ENCODE peak calls at places on chromosomes 11 and 22, in five cellular contexts. One of them, this sample, is unnamed.

GRCh38 chr22:47067331-47067890 is 305.0 kb downstream of the TBC1D22A start:
- DNase-seq in esophagus squamous epithelium: no peak
- DNase-seq in heart left ventricle: no peak
- DNase-seq in body of pancreas: peak
- DNase-seq in A549: no peak
- DNase-seq in this sample: no peak

GRCh38 chr11:33622806-33623205 is 77.8 kb downstream of the C11orf91 start:
- DNase-seq in esophagus squamous epithelium: no peak
- DNase-seq in heart left ventricle: no peak
- DNase-seq in body of pancreas: no peak
- DNase-seq in A549: no peak
- DNase-seq in this sample: no peak

GRCh38 chr11:109963101-109963500 is 130.1 kb upstream of the ZC3H12C start:
- DNase-seq in esophagus squamous epithelium: no peak
- DNase-seq in heart left ventricle: no peak
- DNase-seq in body of pancreas: no peak
- DNase-seq in A549: no peak
- DNase-seq in this sample: no peak

GRCh38 chr11:47327949-47328348 is 24.6 kb downstream of the MYBPC3 start:
- DNase-seq in esophagus squamous epithelium: no peak
- DNase-seq in heart left ventricle: no peak
- DNase-seq in body of pancreas: no peak
- DNase-seq in A549: no peak
- DNase-seq in this sample: no peak

GRCh38 chr22:39493759-39494158 is 8.3 kb upstream of the MIEF1 start:
- DNase-seq in esophagus squamous epithelium: no peak
- DNase-seq in heart left ventricle: no peak
- DNase-seq in body of pancreas: no peak
- DNase-seq in A549: no peak
- DNase-seq in this sample: peak

GRCh38 chr11:46066335-46066734 is 54.9 kb downstream of the PHF21A start:
- DNase-seq in esophagus squamous epithelium: no peak
- DNase-seq in heart left ventricle: no peak
- DNase-seq in body of pancreas: no peak
- DNase-seq in A549: no peak
- DNase-seq in this sample: no peak

GRCh38 chr11:77153276-77154185 is 25.5 kb downstream of the MYO7A start:
- DNase-seq in esophagus squamous epithelium: no peak
- DNase-seq in heart left ventricle: no peak
- DNase-seq in body of pancreas: no peak
- DNase-seq in A549: no peak
- DNase-seq in this sample: no peak

GRCh38 chr11:129652828-129653227 is 162.8 kb upstream of the TMEM45B start:
- DNase-seq in esophagus squamous epithelium: no peak
- DNase-seq in heart left ventricle: no peak
- DNase-seq in body of pancreas: no peak
- DNase-seq in A549: no peak
- DNase-seq in this sample: no peak

GRCh38 chr11:134254433-134254832 is 1.1 kb downstream of the ACAD8 start:
- DNase-seq in esophagus squamous epithelium: no peak
- DNase-seq in heart left ventricle: no peak
- DNase-seq in body of pancreas: no peak
- DNase-seq in A549: no peak
- DNase-seq in this sample: no peak

GRCh38 chr22:32618461-32619140 is 144.0 kb downstream of the FBXO7 start:
- DNase-seq in esophagus squamous epithelium: no peak
- DNase-seq in heart left ventricle: no peak
- DNase-seq in body of pancreas: peak
- DNase-seq in A549: no peak
- DNase-seq in this sample: no peak

GRCh38 chr11:34926101-34926830 is 9.8 kb downstream of the PDHX start:
- DNase-seq in esophagus squamous epithelium: no peak
- DNase-seq in heart left ventricle: no peak
- DNase-seq in body of pancreas: no peak
- DNase-seq in A549: no peak
- DNase-seq in this sample: no peak

GRCh38 chr22:44493206-44493605 is 4.8 kb downstream of the RTL6 start:
- DNase-seq in esophagus squamous epithelium: no peak
- DNase-seq in heart left ventricle: no peak
- DNase-seq in body of pancreas: no peak
- DNase-seq in A549: no peak
- DNase-seq in this sample: no peak

GRCh38 chr11:1829039-1829820 is 5.6 kb upstream of the SYT8 start:
- DNase-seq in esophagus squamous epithelium: no peak
- DNase-seq in heart left ventricle: no peak
- DNase-seq in body of pancreas: no peak
- DNase-seq in A549: no peak
- DNase-seq in this sample: peak

GRCh38 chr11:65588199-65589054 is 7.2 kb downstream of the KCNK7 start:
- DNase-seq in esophagus squamous epithelium: no peak
- DNase-seq in heart left ventricle: peak
- DNase-seq in body of pancreas: peak
- DNase-seq in A549: peak
- DNase-seq in this sample: peak

GRCh38 chr11:101129203-101129943 is at the start of gene PGR:
- DNase-seq in esophagus squamous epithelium: no peak
- DNase-seq in heart left ventricle: peak
- DNase-seq in body of pancreas: peak
- DNase-seq in A549: no peak
- DNase-seq in this sample: no peak

GRCh38 chr11:91978747-91979146 is 245.9 kb upstream of the FAT3 start:
- DNase-seq in esophagus squamous epithelium: no peak
- DNase-seq in heart left ventricle: no peak
- DNase-seq in body of pancreas: no peak
- DNase-seq in A549: no peak
- DNase-seq in this sample: no peak

GRCh38 chr22:40751250-40751649 is 67.9 kb downstream of the SLC25A17 start:
- DNase-seq in esophagus squamous epithelium: no peak
- DNase-seq in heart left ventricle: no peak
- DNase-seq in body of pancreas: no peak
- DNase-seq in A549: no peak
- DNase-seq in this sample: no peak

GRCh38 chr22:26584010-26584409 is 5.9 kb downstream of the TPST2 start:
- DNase-seq in esophagus squamous epithelium: no peak
- DNase-seq in heart left ventricle: no peak
- DNase-seq in body of pancreas: no peak
- DNase-seq in A549: no peak
- DNase-seq in this sample: no peak

GRCh38 chr22:46841528-46841927 is 79.1 kb downstream of the TBC1D22A start:
- DNase-seq in esophagus squamous epithelium: no peak
- DNase-seq in heart left ventricle: no peak
- DNase-seq in body of pancreas: no peak
- DNase-seq in A549: no peak
- DNase-seq in this sample: no peak

GRCh38 chr11:30683176-30683575 is 97.0 kb upstream of the MPPED2 start:
- DNase-seq in esophagus squamous epithelium: no peak
- DNase-seq in heart left ventricle: no peak
- DNase-seq in body of pancreas: no peak
- DNase-seq in A549: no peak
- DNase-seq in this sample: no peak

GRCh38 chr11:66851698-66852465 is 5.0 kb upstream of the LRFN4 start:
- DNase-seq in esophagus squamous epithelium: no peak
- DNase-seq in heart left ventricle: no peak
- DNase-seq in body of pancreas: no peak
- DNase-seq in A549: no peak
- DNase-seq in this sample: no peak

GRCh38 chr22:19962909-19963806 is 21.5 kb upstream of the TXNRD2 start:
- DNase-seq in esophagus squamous epithelium: no peak
- DNase-seq in heart left ventricle: no peak
- DNase-seq in body of pancreas: peak
- DNase-seq in A549: no peak
- DNase-seq in this sample: no peak

GRCh38 chr11:86069408-86070086 is 663 bp upstream of the PICALM start:
- DNase-seq in esophagus squamous epithelium: no peak
- DNase-seq in heart left ventricle: peak
- DNase-seq in body of pancreas: peak
- DNase-seq in A549: peak
- DNase-seq in this sample: peak

GRCh38 chr22:25119609-25120008 is 80.0 kb upstream of the CRYBB3 start:
- DNase-seq in esophagus squamous epithelium: no peak
- DNase-seq in heart left ventricle: no peak
- DNase-seq in body of pancreas: no peak
- DNase-seq in A549: no peak
- DNase-seq in this sample: no peak

GRCh38 chr11:62832346-62833234 is at the start of gene TEX54:
- DNase-seq in esophagus squamous epithelium: no peak
- DNase-seq in heart left ventricle: peak
- DNase-seq in body of pancreas: peak
- DNase-seq in A549: no peak
- DNase-seq in this sample: peak

GRCh38 chr11:9231848-9232177 is 33.3 kb downstream of the DENND5A start:
- DNase-seq in esophagus squamous epithelium: no peak
- DNase-seq in heart left ventricle: no peak
- DNase-seq in body of pancreas: peak
- DNase-seq in A549: no peak
- DNase-seq in this sample: no peak

GRCh38 chr11:27300974-27301373 is 62.0 kb downstream of the CCDC34 start:
- DNase-seq in esophagus squamous epithelium: no peak
- DNase-seq in heart left ventricle: no peak
- DNase-seq in body of pancreas: no peak
- DNase-seq in A549: no peak
- DNase-seq in this sample: no peak

GRCh38 chr11:133991101-133991500 is 34.3 kb upstream of the IGSF9B start:
- DNase-seq in esophagus squamous epithelium: no peak
- DNase-seq in heart left ventricle: no peak
- DNase-seq in body of pancreas: no peak
- DNase-seq in A549: no peak
- DNase-seq in this sample: no peak

GRCh38 chr11:43574949-43575915 is 105.3 kb upstream of the HSD17B12 start:
- DNase-seq in esophagus squamous epithelium: no peak
- DNase-seq in heart left ventricle: peak
- DNase-seq in body of pancreas: peak
- DNase-seq in A549: no peak
- DNase-seq in this sample: no peak

GRCh38 chr11:698493-699115 is 3.0 kb downstream of the TMEM80 start:
- DNase-seq in esophagus squamous epithelium: no peak
- DNase-seq in heart left ventricle: no peak
- DNase-seq in body of pancreas: no peak
- DNase-seq in A549: no peak
- DNase-seq in this sample: no peak

GRCh38 chr11:2378527-2379210 is 1.6 kb downstream of the CD81 start:
- DNase-seq in esophagus squamous epithelium: no peak
- DNase-seq in heart left ventricle: peak
- DNase-seq in body of pancreas: peak
- DNase-seq in A549: no peak
- DNase-seq in this sample: no peak

GRCh38 chr11:78310500-78310909 is 107.1 kb downstream of the GAB2 start:
- DNase-seq in esophagus squamous epithelium: no peak
- DNase-seq in heart left ventricle: peak
- DNase-seq in body of pancreas: peak
- DNase-seq in A549: no peak
- DNase-seq in this sample: no peak

GRCh38 chr11:6328321-6328720 is 8.0 kb upstream of the CAVIN3 start:
- DNase-seq in esophagus squamous epithelium: no peak
- DNase-seq in heart left ventricle: no peak
- DNase-seq in body of pancreas: no peak
- DNase-seq in A549: no peak
- DNase-seq in this sample: no peak

GRCh38 chr11:70912226-70912840 is 340.0 kb downstream of the SHANK2 start:
- DNase-seq in esophagus squamous epithelium: no peak
- DNase-seq in heart left ventricle: no peak
- DNase-seq in body of pancreas: no peak
- DNase-seq in A549: no peak
- DNase-seq in this sample: no peak

GRCh38 chr11:1303196-1303821 is 6.1 kb downstream of the TOLLIP start:
- DNase-seq in esophagus squamous epithelium: no peak
- DNase-seq in heart left ventricle: no peak
- DNase-seq in body of pancreas: peak
- DNase-seq in A549: no peak
- DNase-seq in this sample: peak

GRCh38 chr11:72223615-72224586 is 666 bp upstream of the INPPL1 start:
- DNase-seq in esophagus squamous epithelium: no peak
- DNase-seq in heart left ventricle: peak
- DNase-seq in body of pancreas: peak
- DNase-seq in A549: no peak
- DNase-seq in this sample: no peak
- TF ChIP-seq POLR2A in esophagus squamous epithelium: peak
- TF ChIP-seq POLR2A in heart left ventricle: no peak
- TF ChIP-seq POLR2A in body of pancreas: peak
- TF ChIP-seq POLR2A in A549: peak
- TF ChIP-seq POLR2A in this sample: peak

DNA sequence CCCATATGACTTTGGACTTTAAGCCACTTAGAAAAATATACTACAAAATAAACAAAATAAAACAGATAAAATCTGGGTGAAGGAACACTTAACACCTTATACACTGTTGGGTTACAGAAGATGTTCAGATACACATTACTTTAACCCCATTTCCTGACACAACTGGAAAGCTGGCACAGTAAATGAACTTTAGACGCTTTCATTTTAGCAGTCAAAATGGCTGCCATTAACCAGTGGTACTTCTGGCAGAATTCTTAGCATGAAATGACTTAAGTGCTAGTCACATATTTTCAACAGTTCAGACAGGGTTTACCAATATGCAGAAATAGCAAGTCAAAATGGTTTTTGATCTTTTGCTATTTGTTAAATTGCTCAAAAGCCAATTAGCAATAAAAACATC is 37.9 kb downstream of the PIK3C2A start:
- DNase-seq in esophagus squamous epithelium: no peak
- DNase-seq in heart left ventricle: no peak
- DNase-seq in body of pancreas: no peak
- DNase-seq in A549: no peak
- DNase-seq in this sample: no peak
- TF ChIP-seq POLR2A in esophagus squamous epithelium: no peak
- TF ChIP-seq POLR2A in heart left ventricle: no peak
- TF ChIP-seq POLR2A in body of pancreas: no peak
- TF ChIP-seq POLR2A in A549: no peak
- TF ChIP-seq POLR2A in this sample: no peak

GRCh38 chr11:14700593-14700992 is 57.0 kb downstream of the PDE3B start:
- DNase-seq in esophagus squamous epithelium: no peak
- DNase-seq in heart left ventricle: no peak
- DNase-seq in body of pancreas: no peak
- DNase-seq in A549: no peak
- DNase-seq in this sample: no peak
- TF ChIP-seq POLR2A in esophagus squamous epithelium: no peak
- TF ChIP-seq POLR2A in heart left ventricle: no peak
- TF ChIP-seq POLR2A in body of pancreas: no peak
- TF ChIP-seq POLR2A in A549: no peak
- TF ChIP-seq POLR2A in this sample: no peak

GRCh38 chr11:119934866-119935265 is 203.0 kb downstream of the TRIM29 start:
- DNase-seq in esophagus squamous epithelium: no peak
- DNase-seq in heart left ventricle: no peak
- DNase-seq in body of pancreas: no peak
- DNase-seq in A549: no peak
- DNase-seq in this sample: no peak

GRCh38 chr11:119935341-119935925 is 202.5 kb downstream of the TRIM29 start:
- DNase-seq in esophagus squamous epithelium: no peak
- DNase-seq in heart left ventricle: no peak
- DNase-seq in body of pancreas: no peak
- DNase-seq in A549: no peak
- DNase-seq in this sample: no peak

GRCh38 chr11:119934267-119934666 is 203.6 kb downstream of the TRIM29 start:
- DNase-seq in esophagus squamous epithelium: no peak
- DNase-seq in heart left ventricle: no peak
- DNase-seq in body of pancreas: no peak
- DNase-seq in A549: no peak
- DNase-seq in this sample: no peak

GRCh38 chr11:119940401-119940976 is 197.4 kb downstream of the TRIM29 start:
- DNase-seq in esophagus squamous epithelium: no peak
- DNase-seq in heart left ventricle: no peak
- DNase-seq in body of pancreas: no peak
- DNase-seq in A549: no peak
- DNase-seq in this sample: no peak

GRCh38 chr11:119937412-119937811 is 200.5 kb downstream of the TRIM29 start:
- DNase-seq in esophagus squamous epithelium: no peak
- DNase-seq in heart left ventricle: no peak
- DNase-seq in body of pancreas: no peak
- DNase-seq in A549: no peak
- DNase-seq in this sample: no peak
- TF ChIP-seq POLR2A in esophagus squamous epithelium: no peak
- TF ChIP-seq POLR2A in heart left ventricle: no peak
- TF ChIP-seq POLR2A in body of pancreas: no peak
- TF ChIP-seq POLR2A in A549: no peak
- TF ChIP-seq POLR2A in this sample: no peak

This sample was measured in H54.